ENCODE peak calls at places on chromosomes 4 and X, in eight cellular contexts. B is adrenal gland, T is ascending aorta, G is tibial artery, W is mammary epithelial cell, J is spleen, S is cardiac muscle cell, F is uterus. P is an unnamed sample.

GRCh38 chr4:141356936-141357335 is 136.2 kb downstream of the ZNF330 start:
- DNase-seq in W (no peak), G (no peak), J (no peak), S (no peak), T (no peak), F (no peak), B (no peak), P (no peak)

GRCh38 chr4:10144479-10144878 is 27.9 kb upstream of the WDR1 start:
- DNase-seq in S (no peak), F (no peak), B (no peak), G (no peak), W (no peak), J (no peak), T (no peak), P (no peak)

GRCh38 chr4:39044947-39045734 is 12.9 kb upstream of the TMEM156 start:
- DNase-seq in S (peak; percentile 44), B (peak; percentile 52), W (peak; percentile 18), G (peak; percentile 72), F (no peak), T (no peak), J (peak; percentile 94), P (no peak)

GRCh38 chr4:83261307-83261706 is 23.3 kb downstream of the COQ2 start:
- DNase-seq in F (no peak), S (no peak), B (no peak), J (no peak), W (no peak), G (no peak), T (no peak), P (no peak)

GRCh38 chrX:56505866-56506265 is 57.6 kb upstream of the UBQLN2 start:
- DNase-seq in F (no peak), G (no peak), B (no peak), J (no peak), S (no peak), W (peak; percentile 17), T (no peak), P (no peak)

GRCh38 chr4:100042235-100042634 is 92.2 kb upstream of the H2AZ1 start:
- DNase-seq in F (no peak), J (no peak), W (no peak), G (no peak), B (no peak), T (no peak), S (no peak), P (no peak)

GRCh38 chrX:4547218-4547836 is 833.9 kb upstream of the PRKX start:
- DNase-seq in B (peak; percentile 62), G (no peak), F (peak; percentile 15), S (peak; percentile 33), J (peak; percentile 79), W (peak; percentile 23), T (no peak), P (no peak)

GRCh38 chr4:114180481-114180880 is 201.0 kb upstream of the ARSJ start:
- DNase-seq in W (no peak), B (peak; percentile 54), T (no peak), S (peak; percentile 83), J (no peak), G (no peak), F (peak; percentile 15), P (no peak)

GRCh38 chrX:34275710-34276109 is 143.6 kb upstream of the FAM47A start:
- DNase-seq in F (no peak), J (no peak), T (no peak), W (no peak), S (no peak), G (no peak), B (no peak), P (no peak)

GRCh38 chr4:173243321-173243720 is 74.7 kb downstream of the GALNT7 start:
- DNase-seq in F (no peak), S (peak; percentile 36), W (peak; percentile 88), B (no peak), G (no peak), T (no peak), J (no peak), P (no peak)

GRCh38 chr4:8605289-8605688 is 12.7 kb downstream of the CPZ start:
- DNase-seq in S (no peak), F (no peak), W (no peak), B (no peak), T (no peak), G (no peak), J (no peak), P (no peak)

GRCh38 chr4:131302108-131302507 is 1847.0 kb upstream of the PCDH10 start:
- DNase-seq in W (no peak), G (no peak), B (no peak), F (no peak), J (peak; percentile 22), S (no peak), T (no peak), P (no peak)

GRCh38 chr4:152961752-152962117 is 25.6 kb downstream of the FHDC1 start:
- DNase-seq in J (no peak), G (no peak), S (peak; percentile 65), B (no peak), T (no peak), F (no peak), W (no peak), P (no peak)

GRCh38 chr4:155509619-155510018 is 132.9 kb upstream of the MAP9 start:
- DNase-seq in T (no peak), J (no peak), S (peak; percentile 55), F (no peak), G (no peak), B (no peak), W (no peak), P (no peak)

GRCh38 chr4:165698272-165698671 is 174.8 kb upstream of the TLL1 start:
- DNase-seq in G (no peak), F (no peak), J (no peak), B (no peak), S (no peak), T (no peak), W (no peak), P (no peak)

GRCh38 chr4:165700855-165701254 is 172.2 kb upstream of the TLL1 start:
- DNase-seq in T (no peak), B (no peak), F (no peak), S (no peak), G (no peak), W (no peak), J (no peak), P (no peak)
- TF ChIP-seq CTCF in T (no peak), B (no peak), F (no peak), S (peak; percentile 29), G (no peak), W (peak; percentile 33), J (no peak), P (no peak)

GRCh38 chr4:98659741-98660507 is 1.5 kb upstream of the TSPAN5 start:
- DNase-seq in W (peak; percentile 48), S (peak; percentile 41), B (no peak), G (no peak), T (no peak), J (no peak), F (no peak), P (no peak)

GRCh38 chr4:98661356-98662054 is 3.1 kb upstream of the TSPAN5 start:
- DNase-seq in T (no peak), J (no peak), S (no peak), F (no peak), W (peak; percentile 69), B (no peak), G (no peak), P (no peak)

GRCh38 chr4:98662619-98663225 is 4.3 kb upstream of the TSPAN5 start:
- DNase-seq in J (peak; percentile 78), W (no peak), G (no peak), F (no peak), B (no peak), T (no peak), S (no peak), P (no peak)

GRCh38 chr4:98663226-98664006 is 5.0 kb upstream of the TSPAN5 start:
- DNase-seq in W (no peak), B (no peak), G (no peak), J (peak; percentile 82), S (no peak), T (no peak), F (no peak), P (no peak)

GRCh38 chr4:98662055-98662453 is 3.6 kb upstream of the TSPAN5 start:
- DNase-seq in J (no peak), W (no peak), B (no peak), G (no peak), S (no peak), T (no peak), F (no peak), P (no peak)
- H3K27ac ChIP-seq in J (peak overlapping the region; percentile 84), W (no peak overlapping the region), B (no peak overlapping the region), G (no peak overlapping the region), S (no peak overlapping the region), T (no peak overlapping the region), F (no peak overlapping the region), P (no peak overlapping the region)

GRCh38 chr4:172202480-172203076 is 389.4 kb downstream of the GALNTL6 start:
- DNase-seq in B (no peak), F (no peak), G (no peak), S (peak; percentile 32), J (no peak), W (no peak), T (no peak), P (no peak)
- TF ChIP-seq CTCF in B (peak; percentile 59), F (peak; percentile 9), G (peak; percentile 9), S (peak; percentile 48), J (peak; percentile 33), W (peak; percentile 62), T (peak; percentile 60), P (peak; percentile 23)

DNA sequence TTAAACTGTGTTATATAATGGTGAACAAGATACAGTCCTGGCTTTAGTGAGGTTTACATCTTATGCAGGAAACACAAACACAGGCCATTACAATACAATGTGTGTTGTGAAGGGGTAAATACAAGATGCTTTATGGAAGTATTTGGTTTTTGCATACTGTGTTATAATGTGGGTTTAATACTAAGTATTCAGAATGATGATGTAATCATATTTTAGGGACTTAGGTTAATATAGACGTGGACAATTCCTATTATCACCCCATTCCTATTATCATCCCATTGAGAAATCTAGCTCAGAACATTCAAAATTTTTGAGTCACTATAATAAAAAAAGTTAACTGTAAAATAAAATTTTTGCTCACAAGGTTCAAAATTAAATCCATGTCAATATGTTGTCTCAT is 24.1 kb downstream of the MMAA start:
- DNase-seq in F (no peak), W (no peak), S (no peak), B (no peak), G (no peak), T (no peak), J (no peak), P (no peak)
- H3K27ac ChIP-seq in F (no peak overlapping the region), W (no peak overlapping the region), S (no peak overlapping the region), B (no peak overlapping the region), G (no peak overlapping the region), T (no peak overlapping the region), J (no peak overlapping the region), P (no peak overlapping the region)

P was measured in coronary artery.